ENCODE peak calls at places on chromosomes 7 and 10, in five cellular contexts. One of them, this sample, is unnamed.
A peak's percentile ranks its signal among the peaks of the same experiment; 100 is the strongest.

GRCh38 chr10:30027057-30028005 is 32.1 kb downstream of the JCAD start:
- DNase-seq in A549: peak; percentile 32
- DNase-seq in GM12878: peak; percentile 32
- DNase-seq in HepG2: no peak
- DNase-seq in K562: peak; percentile 16
- DNase-seq in this sample: peak; percentile 70

GRCh38 chr10:27745380-27745718 is 270 bp downstream of the MKX start:
- DNase-seq in HepG2: no peak
- DNase-seq in GM12878: no peak
- DNase-seq in K562: no peak
- DNase-seq in A549: no peak
- DNase-seq in this sample: peak; percentile 83

GRCh38 chr10:17007836-17008235 is 121.8 kb downstream of the CUBN start:
- DNase-seq in GM12878: no peak
- DNase-seq in HepG2: no peak
- DNase-seq in K562: no peak
- DNase-seq in A549: no peak
- DNase-seq in this sample: no peak

GRCh38 chr7:108267615-108268014 is 137.5 kb upstream of the LAMB4 start:
- DNase-seq in K562: no peak
- DNase-seq in GM12878: no peak
- DNase-seq in HepG2: no peak
- DNase-seq in A549: no peak
- DNase-seq in this sample: no peak

GRCh38 chr10:77889277-77889903 is 37.2 kb downstream of the DLG5 start:
- DNase-seq in A549: no peak
- DNase-seq in HepG2: peak; percentile 93
- DNase-seq in GM12878: no peak
- DNase-seq in K562: peak; percentile 52
- DNase-seq in this sample: peak; percentile 87

GRCh38 chr7:107659666-107660065 is 962 bp upstream of the SLC26A4 start:
- DNase-seq in GM12878: no peak
- DNase-seq in HepG2: no peak
- DNase-seq in K562: no peak
- DNase-seq in A549: peak; percentile 13
- DNase-seq in this sample: no peak

GRCh38 chr10:132328130-132328529 is 3.9 kb upstream of the LRRC27 start:
- DNase-seq in HepG2: no peak
- DNase-seq in GM12878: no peak
- DNase-seq in A549: no peak
- DNase-seq in K562: no peak
- DNase-seq in this sample: no peak

GRCh38 chr7:131105803-131106680 is 221.6 kb upstream of the MKLN1 start:
- DNase-seq in A549: peak; percentile 76
- DNase-seq in HepG2: peak; percentile 59
- DNase-seq in GM12878: no peak
- DNase-seq in K562: peak; percentile 97
- DNase-seq in this sample: peak; percentile 70

GRCh38 chr7:41239596-41239995 is 463.3 kb downstream of the INHBA start:
- DNase-seq in HepG2: no peak
- DNase-seq in GM12878: no peak
- DNase-seq in K562: no peak
- DNase-seq in A549: no peak
- DNase-seq in this sample: no peak

GRCh38 chr7:133545613-133546012 is 292.7 kb downstream of the EXOC4 start:
- DNase-seq in A549: no peak
- DNase-seq in K562: no peak
- DNase-seq in GM12878: no peak
- DNase-seq in HepG2: no peak
- DNase-seq in this sample: no peak

GRCh38 chr10:4240641-4241197 is 455.7 kb upstream of the KLF6 start:
- DNase-seq in K562: no peak
- DNase-seq in GM12878: no peak
- DNase-seq in A549: no peak
- DNase-seq in HepG2: no peak
- DNase-seq in this sample: no peak

GRCh38 chr10:75904499-75905283 is 473.3 kb downstream of the LRMDA start:
- DNase-seq in K562: no peak
- DNase-seq in GM12878: no peak
- DNase-seq in A549: no peak
- DNase-seq in HepG2: no peak
- DNase-seq in this sample: no peak

GRCh38 chr10:34933676-34934075 is 118.6 kb upstream of the PARD3 start:
- DNase-seq in K562: no peak
- DNase-seq in HepG2: no peak
- DNase-seq in GM12878: no peak
- DNase-seq in A549: no peak
- DNase-seq in this sample: peak; percentile 68

GRCh38 chr7:254337-255037 is 35.5 kb upstream of the FOXL3 start:
- DNase-seq in GM12878: no peak
- DNase-seq in K562: no peak
- DNase-seq in HepG2: no peak
- DNase-seq in A549: no peak
- DNase-seq in this sample: no peak

GRCh38 chr7:23369695-23370404 is 70.7 kb downstream of the MALSU1 start:
- DNase-seq in K562: no peak
- DNase-seq in HepG2: no peak
- DNase-seq in GM12878: no peak
- DNase-seq in A549: no peak
- DNase-seq in this sample: no peak

GRCh38 chr7:2637505-2638223 is 5.9 kb downstream of the TTYH3 start:
- DNase-seq in A549: no peak
- DNase-seq in HepG2: peak; percentile 40
- DNase-seq in K562: no peak
- DNase-seq in GM12878: peak; percentile 30
- DNase-seq in this sample: no peak

GRCh38 chr7:30549933-30550493 is 44.7 kb upstream of the GARS1 start:
- DNase-seq in A549: no peak
- DNase-seq in K562: no peak
- DNase-seq in GM12878: no peak
- DNase-seq in HepG2: no peak
- DNase-seq in this sample: peak; percentile 21

GRCh38 chr7:20438665-20439376 is 108.1 kb downstream of the ITGB8 start:
- DNase-seq in GM12878: peak; percentile 71
- DNase-seq in K562: no peak
- DNase-seq in HepG2: no peak
- DNase-seq in A549: no peak
- DNase-seq in this sample: no peak

GRCh38 chr10:70830185-70830584 is 14.4 kb downstream of the SGPL1 start:
- DNase-seq in K562: no peak
- DNase-seq in A549: no peak
- DNase-seq in GM12878: no peak
- DNase-seq in HepG2: no peak
- DNase-seq in this sample: no peak

GRCh38 chr10:118472415-118472814 is 123.0 kb downstream of the PRLHR start:
- DNase-seq in A549: no peak
- DNase-seq in K562: no peak
- DNase-seq in HepG2: no peak
- DNase-seq in GM12878: no peak
- DNase-seq in this sample: no peak

GRCh38 chr10:10865303-10865702 is 152.4 kb upstream of the CELF2 start:
- DNase-seq in HepG2: no peak
- DNase-seq in K562: no peak
- DNase-seq in A549: no peak
- DNase-seq in GM12878: no peak
- DNase-seq in this sample: no peak

GRCh38 chr10:80894339-80894791 is 356.7 kb downstream of the SH2D4B start:
- DNase-seq in HepG2: no peak
- DNase-seq in K562: no peak
- DNase-seq in A549: no peak
- DNase-seq in GM12878: no peak
- DNase-seq in this sample: peak; percentile 89

GRCh38 chr10:97842658-97843295 is 6.9 kb upstream of the GOLGA7B start:
- DNase-seq in A549: no peak
- DNase-seq in GM12878: no peak
- DNase-seq in HepG2: no peak
- DNase-seq in K562: no peak
- DNase-seq in this sample: no peak

GRCh38 chr10:76297787-76298281 is 866.4 kb downstream of the LRMDA start:
- DNase-seq in K562: no peak
- DNase-seq in GM12878: no peak
- DNase-seq in HepG2: peak; percentile 77
- DNase-seq in A549: no peak
- DNase-seq in this sample: no peak

GRCh38 chr10:53079283-53079682 is 306.7 kb upstream of the MBL2 start:
- DNase-seq in A549: no peak
- DNase-seq in K562: no peak
- DNase-seq in HepG2: no peak
- DNase-seq in GM12878: no peak
- DNase-seq in this sample: no peak

GRCh38 chr7:31744294-31744874 is 57.4 kb downstream of the PPP1R17 start:
- DNase-seq in A549: peak; percentile 82
- DNase-seq in HepG2: peak; percentile 49
- DNase-seq in K562: peak; percentile 53
- DNase-seq in GM12878: peak; percentile 33
- DNase-seq in this sample: peak; percentile 81

GRCh38 chr10:86929445-86929844 is 28.0 kb downstream of the MMRN2 start:
- DNase-seq in HepG2: no peak
- DNase-seq in GM12878: no peak
- DNase-seq in K562: no peak
- DNase-seq in A549: no peak
- DNase-seq in this sample: no peak
- H3K27ac ChIP-seq in HepG2: no peak overlapping the region
- H3K27ac ChIP-seq in GM12878: no peak overlapping the region
- H3K27ac ChIP-seq in K562: no peak overlapping the region
- H3K27ac ChIP-seq in A549: no peak overlapping the region
- H3K27ac ChIP-seq in this sample: peak overlapping the region; percentile 28

GRCh38 chr7:124765401-124766352 is at the start of gene GPR37:
- DNase-seq in A549: peak; percentile 69
- DNase-seq in K562: peak; percentile 69
- DNase-seq in GM12878: no peak
- DNase-seq in HepG2: no peak
- DNase-seq in this sample: peak; percentile 89

GRCh38 chr7:124762611-124763143 is 2.9 kb downstream of the GPR37 start:
- DNase-seq in A549: no peak
- DNase-seq in HepG2: peak; percentile 76
- DNase-seq in GM12878: no peak
- DNase-seq in K562: no peak
- DNase-seq in this sample: no peak

GRCh38 chr7:124768525-124768924 is 2.9 kb upstream of the GPR37 start:
- DNase-seq in HepG2: no peak
- DNase-seq in K562: no peak
- DNase-seq in GM12878: no peak
- DNase-seq in A549: no peak
- DNase-seq in this sample: no peak

GRCh38 chr7:124764071-124764846 is 1.3 kb downstream of the GPR37 start:
- DNase-seq in K562: no peak
- DNase-seq in HepG2: no peak
- DNase-seq in A549: no peak
- DNase-seq in GM12878: no peak
- DNase-seq in this sample: peak; percentile 39

GRCh38 chr7:124764847-124765400 is 668 bp downstream of the GPR37 start:
- DNase-seq in GM12878: no peak
- DNase-seq in K562: no peak
- DNase-seq in HepG2: no peak
- DNase-seq in A549: no peak
- DNase-seq in this sample: peak; percentile 52
- TF ChIP-seq JUNB in GM12878: no peak
- TF ChIP-seq JUNB in K562: no peak
- TF ChIP-seq JUNB in HepG2: no peak
- TF ChIP-seq JUNB in A549: no peak
- TF ChIP-seq JUNB in this sample: no peak

GRCh38 chr7:24980695-24981543 is 941 bp upstream of the OSBPL3 start:
- DNase-seq in A549: peak; percentile 34
- DNase-seq in K562: no peak
- DNase-seq in GM12878: no peak
- DNase-seq in HepG2: no peak
- DNase-seq in this sample: peak; percentile 45

GRCh38 chr7:24981544-24981951 is 1.6 kb upstream of the OSBPL3 start:
- DNase-seq in GM12878: no peak
- DNase-seq in HepG2: no peak
- DNase-seq in A549: peak; percentile 48
- DNase-seq in K562: no peak
- DNase-seq in this sample: peak; percentile 50

GRCh38 chr7:24979470-24979862 is 512 bp downstream of the OSBPL3 start:
- DNase-seq in K562: peak; percentile 68
- DNase-seq in HepG2: peak; percentile 47
- DNase-seq in A549: peak; percentile 66
- DNase-seq in GM12878: no peak
- DNase-seq in this sample: no peak

GRCh38 chr7:24978837-24979469 is 1.0 kb downstream of the OSBPL3 start:
- DNase-seq in A549: no peak
- DNase-seq in HepG2: no peak
- DNase-seq in K562: no peak
- DNase-seq in GM12878: no peak
- DNase-seq in this sample: peak; percentile 92

DNA sequence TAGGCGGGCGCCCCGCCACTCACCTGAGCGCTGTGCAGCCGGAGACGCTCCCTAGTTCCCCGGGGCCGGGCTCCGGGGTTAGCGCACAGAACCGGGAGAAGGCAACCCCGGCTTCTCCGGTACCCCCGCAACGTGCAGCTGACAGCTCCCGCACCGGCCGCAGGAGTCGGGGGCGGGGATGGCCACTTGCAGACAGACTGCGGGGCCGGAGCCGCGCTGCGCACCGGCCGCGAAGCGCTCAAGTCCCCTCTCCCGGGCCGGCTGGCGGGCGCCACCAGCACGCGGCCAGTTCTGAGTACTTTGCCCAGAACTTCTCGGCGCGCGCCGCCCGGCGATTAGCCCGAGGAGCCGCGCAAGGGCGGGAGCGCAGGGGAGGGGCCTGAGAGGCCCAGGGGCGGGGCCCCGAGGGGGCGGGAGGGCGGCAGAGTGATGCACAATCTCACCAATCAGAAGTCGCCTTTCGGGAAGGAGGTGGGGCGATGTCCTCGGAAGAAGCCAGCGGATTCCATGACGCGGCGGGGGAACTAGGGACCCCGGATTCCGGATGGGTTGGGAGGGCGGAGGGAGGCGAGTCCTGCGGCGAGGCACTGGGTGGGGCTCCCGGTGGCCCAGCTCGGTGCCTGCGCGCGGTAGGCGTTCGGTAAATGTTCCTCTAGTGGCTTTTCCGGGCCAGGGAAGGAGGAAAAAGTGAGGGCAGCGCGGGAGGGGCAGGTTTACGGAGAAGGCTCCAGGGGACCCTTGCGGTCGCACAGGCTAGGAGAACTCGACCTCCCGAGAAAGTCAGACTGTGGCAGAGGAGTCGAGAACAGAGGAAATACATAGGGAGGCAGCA is at the start of gene OSBPL3:
- DNase-seq in K562: peak; percentile 98
- DNase-seq in HepG2: peak; percentile 91
- DNase-seq in A549: peak; percentile 94
- DNase-seq in GM12878: peak; percentile 78
- DNase-seq in this sample: peak; percentile 98
- TF ChIP-seq CTCF in K562: no peak
- TF ChIP-seq CTCF in HepG2: peak; percentile 46
- TF ChIP-seq CTCF in A549: no peak
- TF ChIP-seq CTCF in GM12878: peak; percentile 44
- TF ChIP-seq CTCF in this sample: no peak

DNA sequence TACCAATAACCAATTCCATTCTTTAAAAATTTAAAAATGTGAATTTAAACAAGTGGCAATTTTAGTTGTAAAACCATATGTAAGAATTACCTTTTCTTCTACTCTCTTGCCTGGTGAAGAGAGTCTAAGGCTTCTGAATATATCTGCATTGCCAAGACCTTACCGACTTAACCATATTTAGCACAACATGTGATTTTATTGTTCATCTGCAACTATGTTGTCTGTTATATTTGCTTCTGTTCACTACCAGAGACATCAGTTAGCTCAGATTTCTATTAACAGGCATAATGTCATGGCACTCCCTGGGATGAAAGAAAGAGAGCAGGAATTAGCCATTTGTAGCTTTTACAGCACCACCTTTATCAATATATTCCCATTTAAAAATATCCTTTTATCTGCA is 55.3 kb downstream of the CHN2 start:
- DNase-seq in HepG2: no peak
- DNase-seq in A549: no peak
- DNase-seq in K562: no peak
- DNase-seq in GM12878: no peak
- DNase-seq in this sample: no peak
- H3K27ac ChIP-seq in HepG2: peak overlapping the region; percentile 61
- H3K27ac ChIP-seq in A549: no peak overlapping the region
- H3K27ac ChIP-seq in K562: no peak overlapping the region
- H3K27ac ChIP-seq in GM12878: no peak overlapping the region
- H3K27ac ChIP-seq in this sample: no peak overlapping the region